ENCODE peak calls at places on chromosomes 11 and 22, in nine cellular contexts. X is occipital lobe; S is A172; A is GM23248; U is T-cell; B is stimulated activated effector memory CD8-positive, alpha-beta T cell treated with anti-CD3 and anti-CD28 coated beads, Interleukin-12 subunit alpha, Interleukin-12 subunit beta, amount 100 ng/mL, for 72 hours; K is HFFc6; Z is EL; C is skeletal muscle cell. G is an unnamed sample.

GRCh38 chr11:43268161-43268560 is 43.6 kb upstream of the API5 start:
- DNase-seq in X (no peak), S (no peak), A (no peak), U (no peak), B (no peak), K (no peak), Z (peak; percentile 2), C (no peak), G (no peak)

GRCh38 chr11:20110908-20111669 is 49.2 kb downstream of the DBX1 start:
- DNase-seq in X (no peak), S (peak; percentile 94), A (peak; percentile 71), U (no peak), B (peak; percentile 70), K (peak; percentile 97), Z (peak; percentile 93), C (peak; percentile 92), G (peak; percentile 33)

GRCh38 chr11:114099392-114100178 is 40.1 kb downstream of the ZBTB16 start:
- DNase-seq in X (no peak), S (no peak), A (no peak), U (no peak), B (no peak), K (no peak), Z (no peak), C (peak; percentile 29), G (no peak)

GRCh38 chr22:37498289-37498909 is 12.2 kb upstream of the MFNG start:
- DNase-seq in X (no peak), S (peak; percentile 25), A (no peak), U (peak; percentile 62), B (peak; percentile 84), K (no peak), Z (no peak), C (no peak), G (no peak)

GRCh38 chr11:123030517-123030916 is 31.4 kb downstream of the HSPA8 start:
- DNase-seq in X (no peak), S (no peak), A (no peak), U (no peak), B (no peak), K (no peak), Z (no peak), C (no peak), G (no peak)

GRCh38 chr11:19779740-19780139 is 67.1 kb downstream of the NAV2 start:
- DNase-seq in X (no peak), S (no peak), A (no peak), U (no peak), B (no peak), K (no peak), Z (no peak), C (no peak), G (no peak)

GRCh38 chr11:69442012-69442806 is 39.3 kb upstream of the LINC01488 start:
- DNase-seq in X (no peak), S (peak; percentile 63), A (peak; percentile 68), U (no peak), B (no peak), K (peak; percentile 9), Z (peak; percentile 19), C (no peak), G (peak; percentile 42)

GRCh38 chr11:79794484-79795393 is 353.9 kb upstream of the TENM4 start:
- DNase-seq in X (no peak), S (no peak), A (no peak), U (no peak), B (no peak), K (no peak), Z (no peak), C (no peak), G (no peak)

GRCh38 chr11:119684361-119685072 is 44.5 kb downstream of the NECTIN1 start:
- DNase-seq in X (no peak), S (peak; percentile 86), A (peak; percentile 76), U (no peak), B (no peak), K (peak; percentile 44), Z (peak; percentile 81), C (no peak), G (peak; percentile 78)

GRCh38 chr22:19996694-19997384 is 19.8 kb downstream of the ARVCF start:
- DNase-seq in X (no peak), S (no peak), A (no peak), U (no peak), B (no peak), K (no peak), Z (no peak), C (no peak), G (no peak)

GRCh38 chr22:23790819-23791736 is 4.3 kb downstream of the SMARCB1 start:
- DNase-seq in X (no peak), S (peak; percentile 10), A (peak; percentile 78), U (no peak), B (no peak), K (peak; percentile 49), Z (peak; percentile 38), C (no peak), G (no peak)

GRCh38 chr11:574632-575323 is 1.5 kb upstream of the PHRF1 start:
- DNase-seq in X (no peak), S (no peak), A (peak; percentile 65), U (no peak), B (peak; percentile 60), K (no peak), Z (no peak), C (no peak), G (no peak)

GRCh38 chr11:14075118-14075601 is 112.6 kb downstream of the SPON1 start:
- DNase-seq in X (no peak), S (peak; percentile 44), A (peak; percentile 73), U (peak; percentile 37), B (peak; percentile 67), K (no peak), Z (no peak), C (no peak), G (no peak)

GRCh38 chr11:93591247-93591898 is 48.2 kb upstream of the SMCO4 start:
- DNase-seq in X (no peak), S (peak; percentile 20), A (peak; percentile 23), U (no peak), B (no peak), K (no peak), Z (peak; percentile 72), C (peak; percentile 76), G (no peak)

GRCh38 chr11:45106440-45106839 is 40.0 kb upstream of the PRDM11 start:
- DNase-seq in X (no peak), S (no peak), A (no peak), U (no peak), B (no peak), K (no peak), Z (no peak), C (no peak), G (no peak)